ENCODE peak calls at places on chromosomes 2 and 18, in four cellular contexts. D, H, F and J are unnamed samples.

GRCh38 chr2:37243435-37243834 is 12.0 kb downstream of the NDUFAF7 start:
- DNase-seq in F (no peak), D (no peak), H (no peak), J (no peak)

GRCh38 chr18:76524900-76525698 is 30.1 kb upstream of the ZNF516 start:
- DNase-seq in F (no peak), H (no peak), D (no peak), J (no peak)

GRCh38 chr2:185255566-185255965 is 483.0 kb upstream of the FSIP2 start:
- DNase-seq in H (no peak), D (no peak), F (no peak), J (no peak)

GRCh38 chr18:35193313-35193712 is 47.5 kb upstream of the ZNF397 start:
- DNase-seq in D (no peak), F (no peak), H (no peak), J (no peak)

GRCh38 chr2:216560695-216561370 is 62.2 kb downstream of the RPL37A start:
- DNase-seq in D (no peak), H (no peak), F (no peak), J (no peak)

GRCh38 chr2:216210711-216211131 is 101.6 kb downstream of the XRCC5 start:
- DNase-seq in H (no peak), D (no peak), F (no peak), J (no peak)

GRCh38 chr2:67689651-67690050 is 292.5 kb downstream of the ETAA1 start:
- DNase-seq in H (no peak), F (no peak), D (no peak), J (no peak)

GRCh38 chr2:85768713-85769112 is 14.9 kb downstream of the ATOH8 start:
- DNase-seq in H (no peak), F (no peak), D (peak), J (no peak)

GRCh38 chr2:20439503-20439902 is 7.4 kb upstream of the RHOB start:
- DNase-seq in D (no peak), F (peak), H (no peak), J (peak)

GRCh38 chr2:241652142-241652541 is 14.6 kb downstream of the ATG4B start:
- DNase-seq in H (no peak), F (no peak), D (no peak), J (no peak)

GRCh38 chr2:216636570-216637450 is 3.6 kb downstream of the IGFBP2 start:
- DNase-seq in F (peak), H (no peak), D (no peak), J (no peak)

GRCh38 chr2:43837033-43837432 is 1.6 kb downstream of the ABCG5 start:
- DNase-seq in F (no peak), H (no peak), D (no peak), J (no peak)

GRCh38 chr18:23146861-23147469 is 11.7 kb downstream of the CABLES1 start:
- DNase-seq in D (no peak), H (no peak), F (no peak), J (no peak)

GRCh38 chr2:67666386-67667053 is 269.4 kb downstream of the ETAA1 start:
- DNase-seq in F (no peak), D (no peak), H (no peak), J (no peak)

GRCh38 chr2:173048530-173048900 is 27.1 kb upstream of the MAP3K20 start:
- DNase-seq in D (no peak), F (no peak), H (no peak), J (no peak)

GRCh38 chr2:240722796-240723735 is 31.4 kb downstream of the AQP12A start:
- DNase-seq in H (no peak), D (no peak), F (no peak), J (no peak)

GRCh38 chr2:106867231-106867943 is 18.6 kb downstream of the ST6GAL2 start:
- DNase-seq in D (no peak), H (no peak), F (no peak), J (no peak)

GRCh38 chr2:181848356-181848876 is 43.1 kb upstream of the ITPRID2 start:
- DNase-seq in H (no peak), D (no peak), F (peak), J (no peak)

GRCh38 chr2:86078801-86079545 is 26.7 kb downstream of the POLR1A start:
- DNase-seq in D (no peak), H (no peak), F (peak), J (no peak)

GRCh38 chr18:12598181-12598921 is 59.6 kb downstream of the SPIRE1 start:
- DNase-seq in H (no peak), F (peak), D (no peak), J (no peak)

GRCh38 chr2:210461401-210461800 is 15.2 kb downstream of the LANCL1 start:
- DNase-seq in F (peak), H (no peak), D (no peak), J (no peak)

GRCh38 chr2:234958311-234958710 is 6.5 kb downstream of the SH3BP4 start:
- DNase-seq in F (no peak), D (no peak), H (peak), J (no peak)

DNA sequence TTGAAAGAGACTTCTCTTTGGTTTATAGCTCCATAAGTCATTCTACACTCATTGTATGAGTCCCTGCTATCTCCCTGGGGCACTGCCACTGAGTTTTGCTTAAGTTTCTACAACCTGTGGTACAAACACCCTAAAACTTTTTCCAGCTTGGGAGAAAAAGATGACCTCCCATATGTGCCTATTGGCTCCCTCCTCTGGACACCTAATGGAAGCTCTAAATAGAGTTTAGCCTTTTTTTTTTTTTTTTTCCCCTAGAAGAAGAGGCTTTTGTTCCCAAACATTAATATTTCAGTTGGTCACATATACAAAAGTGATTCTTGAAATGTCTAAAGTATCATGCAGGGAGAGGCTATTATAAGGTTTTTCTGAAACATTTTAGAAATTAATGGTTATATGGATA is 547.2 kb upstream of the TMEFF2 start:
- DNase-seq in H (no peak), F (peak), D (no peak), J (no peak)
- TF ChIP-seq CTCF in H (no peak), F (no peak), D (no peak), J (no peak)

GRCh38 chr2:174341995-174342571 is 7.3 kb downstream of the SP9 start:
- DNase-seq in D (peak), H (no peak), F (no peak), J (no peak)

GRCh38 chr2:174340400-174341300 is 5.9 kb downstream of the SP9 start:
- DNase-seq in H (no peak), D (no peak), F (peak), J (no peak)

GRCh38 chr2:174339971-174340399 is 5.2 kb downstream of the SP9 start:
- DNase-seq in D (no peak), H (no peak), F (peak), J (no peak)

GRCh38 chr2:174342600-174343342 is 8.0 kb downstream of the SP9 start:
- DNase-seq in F (peak), H (no peak), D (peak), J (peak)

GRCh38 chr2:174341301-174341994 is 6.7 kb downstream of the SP9 start:
- DNase-seq in F (peak), D (peak), H (peak), J (peak)
- TF ChIP-seq POLR2A in F (no peak), D (no peak), H (no peak), J (no peak)

DNA sequence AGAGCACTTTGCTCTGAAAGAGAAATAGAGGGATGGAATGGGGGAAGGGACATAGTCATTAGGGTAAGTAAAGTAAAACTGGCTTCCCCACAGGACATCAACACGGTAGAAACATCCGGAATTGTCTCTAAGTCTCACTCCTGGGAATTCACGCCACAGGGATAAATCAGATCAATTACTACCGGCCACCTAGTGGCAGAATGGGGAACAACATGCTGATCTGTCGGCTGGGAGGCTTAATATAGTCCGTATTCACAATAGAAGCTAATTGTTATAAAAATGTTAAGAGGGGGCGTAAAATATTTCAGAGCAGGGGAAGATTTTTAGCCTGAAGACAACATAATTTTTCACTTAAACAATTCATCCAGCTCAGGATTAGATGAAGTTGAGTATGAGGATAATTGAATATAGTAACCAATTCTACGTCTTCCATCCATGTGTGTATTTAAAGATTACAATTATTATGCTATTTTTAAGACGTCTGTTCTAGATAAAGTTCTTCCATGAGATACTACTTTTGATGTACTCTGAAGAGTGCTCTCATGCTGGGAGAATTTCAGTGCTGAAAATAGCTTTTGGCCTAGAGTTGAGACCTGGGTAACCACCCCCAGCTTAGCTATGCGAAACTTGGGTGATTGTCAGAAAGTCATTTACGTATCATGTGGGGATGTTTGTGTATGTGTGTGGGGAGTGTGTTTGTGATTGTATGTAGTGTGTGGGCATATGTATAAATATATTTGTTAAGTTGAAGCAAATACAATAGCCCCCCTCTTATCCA is 65.7 kb downstream of the LRRTM1 start:
- DNase-seq in F (peak), D (no peak), H (no peak), J (no peak)
- TF ChIP-seq CTCF in F (peak), D (peak), H (no peak), J (no peak)

DNA sequence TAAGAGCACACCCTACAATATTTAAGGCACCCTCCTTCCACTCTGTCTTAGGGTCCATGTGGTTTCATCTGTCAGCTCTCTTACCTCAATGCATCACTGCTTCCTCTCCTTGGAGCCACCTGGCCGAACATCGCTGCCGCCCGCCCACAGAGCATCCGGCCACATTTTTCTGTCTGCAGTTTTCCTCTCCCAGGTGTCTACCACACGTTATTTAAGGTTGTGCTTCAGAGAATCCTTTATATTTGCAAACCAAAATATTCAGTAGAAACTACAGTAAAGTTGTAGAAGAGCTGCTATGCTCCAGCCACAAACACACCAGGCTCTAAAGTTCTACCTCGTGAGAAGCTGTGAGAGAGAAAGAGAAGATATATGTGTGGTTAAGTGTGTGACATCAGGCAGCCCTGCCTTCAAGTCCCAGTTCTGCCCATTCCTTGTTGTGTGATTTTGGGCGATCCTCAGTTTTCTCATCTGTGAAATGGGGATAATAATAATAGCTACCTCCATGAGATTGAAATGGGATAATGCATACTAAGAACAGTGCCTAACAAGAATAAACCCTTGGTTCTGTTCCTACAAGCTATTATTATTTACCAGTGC is 4.9 kb upstream of the STK17B start:
- DNase-seq in H (no peak), D (no peak), F (no peak), J (no peak)
- TF ChIP-seq POLR2A in H (no peak), D (no peak), F (no peak), J (no peak)